ENCODE peak calls at places on chromosomes 5 and 9, in six cellular contexts. D is tibial nerve, Z is HT1080, K is amygdala, C is aorta, N is HTR-8/SVneo. A is an unnamed sample.

GRCh38 chr9:37104183-37104889 is 16.0 kb upstream of the ZCCHC7 start:
- DNase-seq in D (no peak), Z (peak; percentile 74), K (no peak), C (no peak), N (no peak), A (no peak)

GRCh38 chr5:52469835-52470234 is 317.9 kb upstream of the ITGA1 start:
- DNase-seq in D (no peak), Z (no peak), K (no peak), C (no peak), N (no peak), A (no peak)

GRCh38 chr5:157143127-157143959 is 678 bp upstream of the MED7 start:
- DNase-seq in D (peak; percentile 55), Z (peak; percentile 40), K (peak; percentile 52), C (peak; percentile 80), N (peak; percentile 61), A (peak; percentile 51)

GRCh38 chr5:61350535-61350934 is 18.5 kb downstream of the ZSWIM6 start:
- DNase-seq in D (no peak), Z (no peak), K (no peak), C (no peak), N (no peak), A (no peak)

GRCh38 chr5:161380550-161380949 is 166.0 kb downstream of the GABRB2 start:
- DNase-seq in D (no peak), Z (no peak), K (no peak), C (no peak), N (no peak), A (no peak)

GRCh38 chr5:35026941-35027340 is 20.8 kb downstream of the AGXT2 start:
- DNase-seq in D (no peak), Z (no peak), K (no peak), C (no peak), N (no peak), A (no peak)

GRCh38 chr5:141872496-141873356 is 5.5 kb downstream of the PCDH1 start:
- DNase-seq in D (no peak), Z (no peak), K (no peak), C (peak; percentile 5), N (no peak), A (no peak)

GRCh38 chr9:34086889-34087288 is 38.2 kb upstream of the UBAP2 start:
- DNase-seq in D (no peak), Z (no peak), K (no peak), C (no peak), N (no peak), A (no peak)

GRCh38 chr9:131732061-131732526 is 7.8 kb downstream of the RAPGEF1 start:
- DNase-seq in D (no peak), Z (no peak), K (no peak), C (no peak), N (no peak), A (peak; percentile 63)

GRCh38 chr9:114908796-114909448 is 21.5 kb downstream of the TNFSF8 start:
- DNase-seq in D (no peak), Z (no peak), K (no peak), C (no peak), N (no peak), A (no peak)

GRCh38 chr9:90848866-90849265 is 47.2 kb downstream of the SYK start:
- DNase-seq in D (no peak), Z (no peak), K (no peak), C (no peak), N (no peak), A (no peak)

A was measured in lung.